ENCODE peak calls at places on chromosomes 12 and 14, in four cellular contexts. One of them, this sample, is unnamed.

GRCh38 chr12:39620664-39621658 is 1.4 kb upstream of the ABCD2 start:
- DNase-seq in suprapubic skin: no peak
- DNase-seq in progenitor cell of endocrine pancreas: no peak
- DNase-seq in fibroblast of mammary gland: no peak
- DNase-seq in this sample: no peak

GRCh38 chr14:104147346-104148125 is 9.1 kb downstream of the KIF26A start:
- DNase-seq in progenitor cell of endocrine pancreas: no peak
- DNase-seq in suprapubic skin: no peak
- DNase-seq in fibroblast of mammary gland: no peak
- DNase-seq in this sample: no peak

GRCh38 chr14:69648480-69649414 is 37.4 kb downstream of the SUSD6 start:
- DNase-seq in suprapubic skin: no peak
- DNase-seq in progenitor cell of endocrine pancreas: no peak
- DNase-seq in fibroblast of mammary gland: peak
- DNase-seq in this sample: no peak

GRCh38 chr14:104262515-104263514 is 124.4 kb downstream of the KIF26A start:
- DNase-seq in suprapubic skin: peak
- DNase-seq in fibroblast of mammary gland: no peak
- DNase-seq in progenitor cell of endocrine pancreas: peak
- DNase-seq in this sample: no peak

GRCh38 chr12:121712462-121713256 is at the start of gene TMEM120B:
- DNase-seq in progenitor cell of endocrine pancreas: peak
- DNase-seq in suprapubic skin: peak
- DNase-seq in fibroblast of mammary gland: peak
- DNase-seq in this sample: no peak

GRCh38 chr14:104931323-104931770 is 6.7 kb downstream of the PLD4 start:
- DNase-seq in progenitor cell of endocrine pancreas: no peak
- DNase-seq in fibroblast of mammary gland: no peak
- DNase-seq in suprapubic skin: no peak
- DNase-seq in this sample: no peak

GRCh38 chr14:101078892-101079221 is 175.3 kb upstream of the RTL1 start:
- DNase-seq in suprapubic skin: no peak
- DNase-seq in fibroblast of mammary gland: no peak
- DNase-seq in progenitor cell of endocrine pancreas: no peak
- DNase-seq in this sample: no peak

GRCh38 chr12:64574837-64575236 is 35.5 kb upstream of the RASSF3 start:
- DNase-seq in progenitor cell of endocrine pancreas: no peak
- DNase-seq in suprapubic skin: no peak
- DNase-seq in fibroblast of mammary gland: no peak
- DNase-seq in this sample: no peak

GRCh38 chr12:127675936-127676335 is 591.0 kb upstream of the TMEM132C start:
- DNase-seq in fibroblast of mammary gland: no peak
- DNase-seq in progenitor cell of endocrine pancreas: no peak
- DNase-seq in suprapubic skin: no peak
- DNase-seq in this sample: no peak

GRCh38 chr12:69129014-69129413 is 110.4 kb upstream of the CPSF6 start:
- DNase-seq in fibroblast of mammary gland: peak
- DNase-seq in suprapubic skin: no peak
- DNase-seq in progenitor cell of endocrine pancreas: no peak
- DNase-seq in this sample: no peak

GRCh38 chr14:82855912-82856381 is 1322.3 kb upstream of the SEL1L start:
- DNase-seq in suprapubic skin: no peak
- DNase-seq in fibroblast of mammary gland: peak
- DNase-seq in progenitor cell of endocrine pancreas: no peak
- DNase-seq in this sample: peak

GRCh38 chr12:386651-387050 is 2.5 kb downstream of the KDM5A start:
- DNase-seq in progenitor cell of endocrine pancreas: no peak
- DNase-seq in fibroblast of mammary gland: peak
- DNase-seq in suprapubic skin: no peak
- DNase-seq in this sample: no peak

GRCh38 chr12:20317554-20317953 is 50.8 kb upstream of the PDE3A start:
- DNase-seq in suprapubic skin: no peak
- DNase-seq in progenitor cell of endocrine pancreas: no peak
- DNase-seq in fibroblast of mammary gland: no peak
- DNase-seq in this sample: no peak

GRCh38 chr12:107983871-107984480 is 145.1 kb upstream of the WSCD2 start:
- DNase-seq in suprapubic skin: no peak
- DNase-seq in fibroblast of mammary gland: no peak
- DNase-seq in progenitor cell of endocrine pancreas: no peak
- DNase-seq in this sample: no peak

GRCh38 chr12:73465106-73465505 is 1072.5 kb upstream of the ATXN7L3B start:
- DNase-seq in suprapubic skin: no peak
- DNase-seq in progenitor cell of endocrine pancreas: no peak
- DNase-seq in fibroblast of mammary gland: no peak
- DNase-seq in this sample: no peak

GRCh38 chr12:89861086-89861485 is 152.4 kb upstream of the ATP2B1 start:
- DNase-seq in progenitor cell of endocrine pancreas: no peak
- DNase-seq in suprapubic skin: no peak
- DNase-seq in fibroblast of mammary gland: peak
- DNase-seq in this sample: no peak

GRCh38 chr14:101495284-101495683 is 66.0 kb upstream of the DIO3 start:
- DNase-seq in progenitor cell of endocrine pancreas: no peak
- DNase-seq in suprapubic skin: no peak
- DNase-seq in fibroblast of mammary gland: no peak
- DNase-seq in this sample: no peak

GRCh38 chr14:90732723-90733122 is 83.5 kb downstream of the TTC7B start:
- DNase-seq in fibroblast of mammary gland: no peak
- DNase-seq in suprapubic skin: no peak
- DNase-seq in progenitor cell of endocrine pancreas: no peak
- DNase-seq in this sample: no peak

GRCh38 chr14:101037021-101037817 is 133.7 kb upstream of the RTL1 start:
- DNase-seq in progenitor cell of endocrine pancreas: no peak
- DNase-seq in suprapubic skin: peak
- DNase-seq in fibroblast of mammary gland: no peak
- DNase-seq in this sample: no peak

GRCh38 chr14:68403191-68403781 is 389.6 kb downstream of the ZFP36L1 start:
- DNase-seq in progenitor cell of endocrine pancreas: no peak
- DNase-seq in fibroblast of mammary gland: peak
- DNase-seq in suprapubic skin: no peak
- DNase-seq in this sample: no peak

GRCh38 chr14:81211844-81212243 is 8.9 kb downstream of the GTF2A1 start:
- DNase-seq in suprapubic skin: no peak
- DNase-seq in fibroblast of mammary gland: peak
- DNase-seq in progenitor cell of endocrine pancreas: no peak
- DNase-seq in this sample: no peak

GRCh38 chr14:75985618-75986438 is at the start of gene IFT43:
- DNase-seq in fibroblast of mammary gland: peak
- DNase-seq in progenitor cell of endocrine pancreas: peak
- DNase-seq in suprapubic skin: peak
- DNase-seq in this sample: no peak

GRCh38 chr12:89949457-89950195 is 241.0 kb upstream of the ATP2B1 start:
- DNase-seq in suprapubic skin: no peak
- DNase-seq in progenitor cell of endocrine pancreas: no peak
- DNase-seq in fibroblast of mammary gland: peak
- DNase-seq in this sample: no peak

GRCh38 chr14:94646481-94646880 is 34.3 kb downstream of the SERPINA3 start:
- DNase-seq in progenitor cell of endocrine pancreas: no peak
- DNase-seq in suprapubic skin: no peak
- DNase-seq in fibroblast of mammary gland: peak
- DNase-seq in this sample: no peak

GRCh38 chr12:6570264-6570887 is 2.3 kb upstream of the NOP2 start:
- DNase-seq in fibroblast of mammary gland: peak
- DNase-seq in suprapubic skin: no peak
- DNase-seq in progenitor cell of endocrine pancreas: peak
- DNase-seq in this sample: no peak

GRCh38 chr12:81644503-81644902 is 114.6 kb downstream of the PPFIA2 start:
- DNase-seq in fibroblast of mammary gland: peak
- DNase-seq in progenitor cell of endocrine pancreas: no peak
- DNase-seq in suprapubic skin: no peak
- DNase-seq in this sample: no peak

GRCh38 chr14:60616326-60617044 is 32.8 kb downstream of the SIX1 start:
- DNase-seq in fibroblast of mammary gland: no peak
- DNase-seq in progenitor cell of endocrine pancreas: no peak
- DNase-seq in suprapubic skin: no peak
- DNase-seq in this sample: no peak

GRCh38 chr14:74980746-74981661 is 21.7 kb upstream of the EIF2B2 start:
- DNase-seq in fibroblast of mammary gland: peak
- DNase-seq in suprapubic skin: peak
- DNase-seq in progenitor cell of endocrine pancreas: no peak
- DNase-seq in this sample: no peak

GRCh38 chr12:97535582-97535981 is 73.0 kb downstream of the RMST start:
- DNase-seq in suprapubic skin: no peak
- DNase-seq in progenitor cell of endocrine pancreas: no peak
- DNase-seq in fibroblast of mammary gland: peak
- DNase-seq in this sample: no peak

GRCh38 chr14:60734465-60735242 is at the start of gene MNAT1:
- DNase-seq in suprapubic skin: peak
- DNase-seq in progenitor cell of endocrine pancreas: peak
- DNase-seq in fibroblast of mammary gland: peak
- DNase-seq in this sample: no peak

GRCh38 chr12:2194060-2194459 is 141.3 kb downstream of the CACNA1C start:
- DNase-seq in fibroblast of mammary gland: no peak
- DNase-seq in progenitor cell of endocrine pancreas: no peak
- DNase-seq in suprapubic skin: no peak
- DNase-seq in this sample: no peak

GRCh38 chr14:95156153-95156764 is 1.1 kb downstream of the DICER1 start:
- DNase-seq in progenitor cell of endocrine pancreas: no peak
- DNase-seq in fibroblast of mammary gland: peak
- DNase-seq in suprapubic skin: no peak
- DNase-seq in this sample: no peak

GRCh38 chr14:37610945-37611523 is 15.6 kb downstream of the TTC6 start:
- DNase-seq in fibroblast of mammary gland: no peak
- DNase-seq in progenitor cell of endocrine pancreas: no peak
- DNase-seq in suprapubic skin: no peak
- DNase-seq in this sample: no peak

GRCh38 chr14:49687942-49688700 is at the start of gene POLE2:
- DNase-seq in suprapubic skin: peak
- DNase-seq in fibroblast of mammary gland: peak
- DNase-seq in progenitor cell of endocrine pancreas: peak
- DNase-seq in this sample: no peak

GRCh38 chr14:24355009-24355408 is 13.0 kb upstream of the NFATC4 start:
- DNase-seq in progenitor cell of endocrine pancreas: no peak
- DNase-seq in fibroblast of mammary gland: no peak
- DNase-seq in suprapubic skin: no peak
- DNase-seq in this sample: no peak

GRCh38 chr12:86950043-86950838 is 694.0 kb upstream of the MGAT4C start:
- DNase-seq in suprapubic skin: no peak
- DNase-seq in fibroblast of mammary gland: no peak
- DNase-seq in progenitor cell of endocrine pancreas: no peak
- DNase-seq in this sample: no peak

GRCh38 chr12:77032406-77032805 is 33.0 kb downstream of the E2F7 start:
- DNase-seq in progenitor cell of endocrine pancreas: no peak
- DNase-seq in fibroblast of mammary gland: peak
- DNase-seq in suprapubic skin: no peak
- DNase-seq in this sample: peak

GRCh38 chr12:69266045-69266635 is 26.8 kb downstream of the CPSF6 start:
- DNase-seq in suprapubic skin: no peak
- DNase-seq in progenitor cell of endocrine pancreas: no peak
- DNase-seq in fibroblast of mammary gland: peak
- DNase-seq in this sample: no peak

GRCh38 chr12:7935464-7935772 is 569 bp downstream of the SLC2A3 start:
- DNase-seq in fibroblast of mammary gland: no peak
- DNase-seq in suprapubic skin: no peak
- DNase-seq in progenitor cell of endocrine pancreas: no peak
- DNase-seq in this sample: no peak

This sample was measured in keratinocyte.